ENCODE peak calls at places on chromosomes 16 and 17, in ten cellular contexts. I, N, C, P, B, J, L, A, V and K are unnamed samples.

GRCh38 chr17:49297141-49297540 is 64.9 kb downstream of the ZNF652 start:
- DNase-seq in L (no peak), I (no peak), A (no peak), P (no peak), B (no peak), J (no peak), C (no peak), V (no peak), N (no peak), K (no peak)

GRCh38 chr17:56478836-56479447 is 114.6 kb upstream of the NOG start:
- DNase-seq in J (no peak), N (no peak), V (no peak), B (no peak), A (no peak), I (no peak), L (peak; percentile 42), P (peak; percentile 67), C (no peak), K (peak; percentile 8)

GRCh38 chr16:1472974-1473373 is 1.9 kb downstream of the CLCN7 start:
- DNase-seq in J (no peak), A (no peak), I (no peak), B (no peak), L (no peak), P (no peak), V (no peak), C (no peak), N (no peak), K (no peak)

GRCh38 chr17:4161179-4161559 is 18.2 kb downstream of the CYB5D2 start:
- DNase-seq in B (no peak), C (no peak), A (peak; percentile 42), V (peak; percentile 86), I (no peak), L (no peak), N (no peak), J (peak; percentile 72), P (peak; percentile 92), K (peak; percentile 88)

GRCh38 chr17:41547921-41548843 is 20.1 kb upstream of the KRT19 start:
- DNase-seq in L (no peak), C (peak; percentile 66), B (peak; percentile 89), V (peak; percentile 95), I (peak; percentile 94), P (no peak), N (no peak), J (peak; percentile 89), A (peak; percentile 98), K (peak; percentile 55)

GRCh38 chr17:82487898-82488297 is 29.4 kb downstream of the NARF start:
- DNase-seq in J (no peak), L (no peak), N (no peak), I (no peak), B (peak; percentile 41), A (no peak), C (no peak), V (no peak), P (no peak), K (no peak)

GRCh38 chr17:16926591-16927451 is 45.1 kb downstream of the TNFRSF13B start:
- DNase-seq in A (no peak), C (no peak), B (no peak), L (no peak), J (no peak), N (no peak), P (no peak), I (peak; percentile 62), V (no peak), K (no peak)

GRCh38 chr17:42107597-42108576 is 4.6 kb downstream of the DHX58 start:
- DNase-seq in A (peak; percentile 69), J (no peak), B (no peak), V (no peak), P (peak; percentile 96), C (no peak), N (peak; percentile 87), I (peak; percentile 90), L (peak; percentile 82), K (no peak)

GRCh38 chr17:17889922-17890321 is 53.1 kb upstream of the SREBF1 start:
- DNase-seq in P (no peak), L (no peak), J (no peak), A (no peak), C (no peak), B (no peak), V (no peak), I (no peak), N (no peak), K (no peak)

GRCh38 chr17:38428150-38428642 is at the start of gene ARHGAP23:
- DNase-seq in C (no peak), I (peak; percentile 89), V (peak; percentile 79), N (peak; percentile 38), A (no peak), L (peak; percentile 74), J (peak; percentile 47), P (peak; percentile 51), B (peak; percentile 71), K (no peak)

GRCh38 chr16:65071371-65072311 is 50.2 kb downstream of the CDH11 start:
- DNase-seq in L (no peak), A (no peak), C (peak; percentile 79), N (no peak), V (peak; percentile 43), B (peak; percentile 55), P (no peak), I (peak; percentile 77), J (no peak), K (no peak)

GRCh38 chr17:66172706-66173223 is 19.2 kb downstream of the CEP112 start:
- DNase-seq in I (no peak), B (no peak), N (no peak), V (no peak), A (no peak), C (no peak), P (no peak), L (no peak), J (no peak), K (no peak)

GRCh38 chr17:1940810-1941185 is 84.3 kb downstream of the RTN4RL1 start:
- DNase-seq in V (no peak), I (no peak), A (no peak), L (no peak), J (no peak), N (no peak), C (no peak), B (no peak), P (no peak), K (no peak)

GRCh38 chr17:1941241-1942065 is 83.7 kb downstream of the RTN4RL1 start:
- DNase-seq in C (no peak), V (no peak), A (no peak), J (no peak), B (no peak), N (no peak), L (no peak), P (no peak), I (no peak), K (no peak)

GRCh38 chr17:1942066-1942365 is 83.1 kb downstream of the RTN4RL1 start:
- DNase-seq in J (no peak), N (no peak), A (no peak), C (no peak), V (no peak), P (no peak), B (no peak), I (no peak), L (no peak), K (no peak)

GRCh38 chr17:1942666-1943431 is 82.3 kb downstream of the RTN4RL1 start:
- DNase-seq in C (no peak), L (no peak), I (no peak), V (no peak), P (no peak), J (no peak), A (no peak), B (no peak), N (no peak), K (no peak)

GRCh38 chr17:1939979-1940809 is 84.9 kb downstream of the RTN4RL1 start:
- DNase-seq in P (no peak), N (no peak), L (no peak), C (no peak), V (no peak), I (no peak), A (no peak), B (no peak), J (no peak), K (no peak)
- H3K27ac ChIP-seq in P (no peak overlapping the region), N (no peak overlapping the region), L (no peak overlapping the region), C (no peak overlapping the region), V (no peak overlapping the region), I (no peak overlapping the region), A (no peak overlapping the region), B (no peak overlapping the region), J (no peak overlapping the region), K (no peak overlapping the region)

GRCh38 chr17:78935419-78936323 is 10.5 kb upstream of the TIMP2 start:
- DNase-seq in N (no peak), P (no peak), A (no peak), V (peak; percentile 99), C (peak; percentile 94), J (peak; percentile 93), I (peak; percentile 90), L (no peak), B (peak; percentile 93), K (no peak)
- H3K27ac ChIP-seq in N (no peak overlapping the region), P (no peak overlapping the region), A (no peak overlapping the region), V (peak overlapping the region; percentile 80), C (peak overlapping the region; percentile 91), J (peak overlapping the region; percentile 100), I (peak overlapping the region; percentile 90), L (no peak overlapping the region), B (peak overlapping the region; percentile 79), K (no peak overlapping the region)

DNA sequence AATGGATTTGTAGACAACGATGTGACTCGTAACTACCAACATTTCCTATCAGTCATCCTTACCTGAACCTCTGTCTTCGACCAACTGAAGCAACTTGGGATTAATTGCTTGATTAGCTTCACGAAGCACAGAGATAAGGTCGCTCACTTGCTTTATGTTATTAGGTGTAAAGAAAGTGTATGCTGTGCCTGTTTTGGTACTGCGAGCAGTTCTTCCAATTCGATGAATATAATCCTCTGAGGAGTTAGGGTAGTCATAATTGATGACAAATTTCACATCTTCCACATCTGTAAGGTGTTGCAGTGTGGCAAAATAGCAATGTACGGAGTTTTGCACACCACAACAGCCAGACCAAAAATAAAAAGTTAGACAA is 3.6 kb upstream of the POLG2 start:
- DNase-seq in C (no peak), A (no peak), J (no peak), L (no peak), N (no peak), V (no peak), P (no peak), B (no peak), I (no peak), K (no peak)
- H3K27ac ChIP-seq in C (no peak overlapping the region), A (no peak overlapping the region), J (no peak overlapping the region), L (no peak overlapping the region), N (no peak overlapping the region), V (no peak overlapping the region), P (no peak overlapping the region), B (no peak overlapping the region), I (no peak overlapping the region), K (no peak overlapping the region)

GRCh38 chr16:52113812-52114211 is 433.1 kb downstream of the TOX3 start:
- DNase-seq in L (no peak), C (no peak), B (no peak), N (no peak), P (no peak), I (no peak), A (no peak), J (no peak), V (no peak), K (no peak)

GRCh38 chr16:52117171-52117570 is 429.8 kb downstream of the TOX3 start:
- DNase-seq in I (no peak), N (no peak), L (no peak), A (no peak), V (no peak), J (no peak), C (no peak), P (no peak), B (no peak), K (no peak)

DNA sequence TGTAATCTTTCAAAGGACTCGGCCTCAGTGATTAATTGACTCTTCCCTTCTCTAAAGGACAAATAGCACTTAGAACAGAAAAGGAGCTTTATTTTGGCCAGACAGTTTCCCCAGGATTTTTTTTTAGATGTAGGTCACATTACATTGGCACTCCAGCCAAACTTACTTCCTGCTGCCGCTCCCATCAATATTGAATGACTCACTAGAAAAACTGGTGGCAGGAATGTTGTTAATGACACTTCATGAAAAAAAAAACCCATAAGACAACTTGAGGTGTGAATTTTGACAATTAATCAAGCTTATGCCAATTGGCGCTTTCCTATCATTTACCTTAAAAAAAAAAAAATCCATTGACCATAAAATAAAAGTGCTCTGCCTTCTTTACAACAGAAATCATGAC is 432.5 kb downstream of the TOX3 start:
- DNase-seq in L (no peak), A (no peak), N (no peak), I (no peak), V (no peak), P (peak; percentile 84), J (no peak), B (no peak), C (no peak), K (no peak)
- H3K27ac ChIP-seq in L (no peak overlapping the region), A (no peak overlapping the region), N (no peak overlapping the region), I (no peak overlapping the region), V (no peak overlapping the region), P (no peak overlapping the region), J (no peak overlapping the region), B (no peak overlapping the region), C (no peak overlapping the region), K (no peak overlapping the region)